ENCODE peak calls at places on chromosome 11, in four cellular contexts. E, M, P and N are unnamed samples.

GRCh38 chr11:117419915-117420485 is 92.3 kb downstream of the CEP164 start:
- DNase-seq in E (no peak), M (no peak), P (no peak), N (peak)

GRCh38 chr11:102760355-102761035 is 19.9 kb downstream of the MMP10 start:
- DNase-seq in E (no peak), M (peak), P (no peak), N (no peak)

GRCh38 chr11:12528487-12528886 is 145.7 kb upstream of the TEAD1 start:
- DNase-seq in E (no peak), M (no peak), P (no peak), N (no peak)

GRCh38 chr11:72045849-72046248 is 34.5 kb downstream of the NUMA1 start:
- DNase-seq in E (no peak), M (no peak), P (no peak), N (no peak)

GRCh38 chr11:33542921-33543320 is 157.7 kb downstream of the C11orf91 start:
- DNase-seq in E (peak), M (no peak), P (peak), N (peak)

GRCh38 chr11:68010058-68011041 is at the start of gene ALDH3B1:
- DNase-seq in E (peak), M (peak), P (no peak), N (peak)

GRCh38 chr11:8263109-8263768 is 439 bp downstream of the LMO1 start:
- DNase-seq in E (no peak), M (no peak), P (peak), N (peak)

GRCh38 chr11:10993186-10993585 is 135.3 kb upstream of the ZBED5 start:
- DNase-seq in E (no peak), M (no peak), P (no peak), N (no peak)

GRCh38 chr11:80349986-80350385 is 909.2 kb upstream of the TENM4 start:
- DNase-seq in E (no peak), M (no peak), P (no peak), N (no peak)

GRCh38 chr11:116707250-116707649 is 65.5 kb downstream of the BUD13 start:
- DNase-seq in E (no peak), M (no peak), P (no peak), N (no peak)

GRCh38 chr11:518463-519202 is 11.6 kb upstream of the RNH1 start:
- DNase-seq in E (peak), M (peak), P (peak), N (peak)

GRCh38 chr11:128715691-128716153 is 21.9 kb downstream of the FLI1 start:
- DNase-seq in E (no peak), M (peak), P (no peak), N (no peak)

GRCh38 chr11:117374316-117374715 is 46.7 kb downstream of the CEP164 start:
- DNase-seq in E (no peak), M (no peak), P (no peak), N (no peak)

GRCh38 chr11:19861171-19861570 is 148.5 kb downstream of the NAV2 start:
- DNase-seq in E (no peak), M (no peak), P (no peak), N (no peak)

GRCh38 chr11:102225689-102226562 is 91.4 kb upstream of the BIRC3 start:
- DNase-seq in E (no peak), M (peak), P (no peak), N (no peak)

GRCh38 chr11:125903753-125904659 is at the start of gene DDX25:
- DNase-seq in E (no peak), M (no peak), P (peak), N (peak)

GRCh38 chr11:43282607-43283440 is 29.0 kb upstream of the API5 start:
- DNase-seq in E (peak), M (no peak), P (peak), N (peak)

GRCh38 chr11:125649465-125650166 is 24.7 kb downstream of the CHEK1 start:
- DNase-seq in E (no peak), M (no peak), P (no peak), N (no peak)

GRCh38 chr11:65524747-65525658 is at the start of gene SCYL1:
- DNase-seq in E (peak), M (peak), P (peak), N (peak)
- TF ChIP-seq CTCF in E (no peak), M (no peak), P (no peak), N (no peak)

DNA sequence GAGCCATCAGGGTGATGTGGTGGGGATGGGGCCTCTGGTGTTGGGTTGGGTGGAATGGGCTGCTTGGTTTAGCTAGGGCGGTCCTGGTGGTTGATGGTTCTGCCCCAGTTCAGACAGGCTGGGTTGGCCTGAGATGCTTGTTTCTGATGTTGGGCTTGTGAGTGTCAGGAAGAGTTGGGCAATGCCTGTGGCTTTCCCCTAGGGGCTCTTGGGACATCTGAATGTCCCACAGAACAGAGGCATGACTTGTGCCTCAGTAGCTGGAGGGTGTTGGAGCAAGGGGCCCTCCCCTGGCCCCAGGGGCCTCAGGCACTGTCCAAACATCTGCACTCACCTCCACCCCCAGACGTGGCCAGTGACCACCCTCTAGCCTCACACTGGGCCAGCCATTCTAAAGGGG is 14.0 kb upstream of the CTSD start:
- DNase-seq in E (no peak), M (no peak), P (no peak), N (no peak)
- TF ChIP-seq CTCF in E (no peak), M (no peak), P (no peak), N (no peak)

GRCh38 chr11:108970221-108970991 is 305.5 kb downstream of the DDX10 start:
- DNase-seq in E (no peak), M (no peak), P (no peak), N (no peak)
- TF ChIP-seq CTCF in E (no peak), M (no peak), P (no peak), N (peak)

GRCh38 chr11:122024278-122024677 is 91.7 kb downstream of the BLID start:
- DNase-seq in E (no peak), M (no peak), P (no peak), N (no peak)

GRCh38 chr11:122023614-122024250 is 92.3 kb downstream of the BLID start:
- DNase-seq in E (no peak), M (no peak), P (no peak), N (no peak)

GRCh38 chr11:122022646-122023045 is 93.4 kb downstream of the BLID start:
- DNase-seq in E (no peak), M (no peak), P (no peak), N (no peak)

GRCh38 chr11:122019908-122020694 is 95.9 kb downstream of the BLID start:
- DNase-seq in E (no peak), M (no peak), P (no peak), N (no peak)

GRCh38 chr11:122020902-122021301 is 95.1 kb downstream of the BLID start:
- DNase-seq in E (no peak), M (no peak), P (peak), N (peak)
- TF ChIP-seq CTCF in E (peak), M (peak), P (peak), N (peak)

GRCh38 chr11:25899761-25900160 is 432.2 kb upstream of the ANO3 start:
- DNase-seq in E (no peak), M (no peak), P (no peak), N (no peak)
- TF ChIP-seq CTCF in E (no peak), M (no peak), P (no peak), N (no peak)

DNA sequence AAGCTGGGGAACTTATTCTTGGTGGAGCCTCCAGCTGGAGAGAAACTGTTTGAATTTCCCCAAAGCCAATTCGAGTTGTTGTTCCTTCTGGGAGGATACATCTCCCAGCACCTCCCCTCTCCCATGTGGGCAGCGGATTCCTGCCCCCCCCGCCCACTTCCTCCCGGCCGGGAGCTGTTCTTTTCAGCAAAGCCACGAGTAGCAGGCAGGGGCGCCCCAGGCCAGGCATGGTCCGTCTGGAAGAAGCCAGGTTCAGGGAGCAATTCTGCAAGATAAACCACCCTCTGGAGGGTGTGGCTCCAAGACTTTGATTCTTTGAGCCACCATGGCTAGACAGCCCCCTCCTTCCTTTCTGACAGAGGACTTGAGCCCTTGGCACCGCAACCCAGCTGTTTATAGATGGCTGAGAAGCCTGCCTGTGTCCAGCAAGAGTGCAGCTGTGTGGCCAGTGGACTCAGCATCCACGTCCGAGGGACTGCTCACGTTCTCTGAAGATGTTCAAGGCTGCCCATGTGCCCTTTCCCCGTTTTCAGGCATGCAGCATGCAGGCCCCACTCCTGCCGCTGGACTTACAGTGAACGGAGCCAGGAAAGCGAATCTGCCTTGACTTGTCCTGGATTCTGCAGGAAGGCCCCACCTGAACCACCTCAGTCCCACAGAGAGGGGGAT is 170.3 kb downstream of the CTTN start:
- DNase-seq in E (peak), M (peak), P (peak), N (peak)
- TF ChIP-seq CTCF in E (peak), M (no peak), P (no peak), N (peak)